ENCODE peak calls at places on chromosomes 5 and 9, in six cellular contexts. R is heart right ventricle; Z is GM23248; O is CD4-positive, alpha-beta T cell; Y is neural progenitor cell; N is pancreas. E is an unnamed sample. For H3K9me3, the result is how much of the 10 kb centered on the place peaks cover.

GRCh38 chr9:98226516-98226915 is 28.9 kb downstream of the TBC1D2 start:
- DNase-seq in R (no peak), Z (peak), O (no peak), Y (no peak), N (no peak), E (no peak)

GRCh38 chr5:136210259-136210658 is 17.3 kb upstream of the SMIM32 start:
- DNase-seq in R (no peak), Z (no peak), O (no peak), Y (no peak), N (no peak), E (no peak)

GRCh38 chr5:128962211-128962610 is 3.1 kb upstream of the SLC27A6 start:
- DNase-seq in R (no peak), Z (no peak), O (no peak), Y (no peak), N (no peak), E (no peak)

GRCh38 chr5:163244451-163244987 is 192.9 kb upstream of the CCNG1 start:
- DNase-seq in R (no peak), Z (no peak), O (no peak), Y (no peak), N (no peak), E (no peak)

GRCh38 chr9:120733190-120733589 is 18.9 kb upstream of the MEGF9 start:
- DNase-seq in R (peak), Z (peak), O (no peak), Y (no peak), N (peak), E (no peak)

GRCh38 chr9:106643211-106643930 is 219.6 kb upstream of the ZNF462 start:
- DNase-seq in R (no peak), Z (no peak), O (no peak), Y (no peak), N (no peak), E (no peak)

GRCh38 chr5:147756566-147756965 is 26.0 kb downstream of the JAKMIP2 start:
- DNase-seq in R (no peak), Z (no peak), O (no peak), Y (no peak), N (no peak), E (no peak)

GRCh38 chr5:164832545-164832944 is 1327.1 kb downstream of the MAT2B start:
- DNase-seq in R (no peak), Z (no peak), O (no peak), Y (no peak), N (no peak), E (no peak)

GRCh38 chr5:97623441-97623840 is 440.4 kb upstream of the RIOK2 start:
- DNase-seq in R (no peak), Z (no peak), O (no peak), Y (no peak), N (no peak), E (no peak)

GRCh38 chr9:92759990-92760893 is 4.4 kb downstream of the BICD2 start:
- DNase-seq in R (peak), Z (peak), O (no peak), Y (no peak), N (no peak), E (no peak)

GRCh38 chr5:23352437-23352836 is 155.0 kb upstream of the PRDM9 start:
- DNase-seq in R (no peak), Z (no peak), O (no peak), Y (peak), N (no peak), E (no peak)

GRCh38 chr5:68141494-68141893 is 74.1 kb upstream of the PIK3R1 start:
- DNase-seq in R (no peak), Z (peak), O (no peak), Y (no peak), N (no peak), E (no peak)

GRCh38 chr9:93644397-93645088 is 68.2 kb downstream of the PHF2 start:
- DNase-seq in R (no peak), Z (no peak), O (no peak), Y (no peak), N (peak), E (no peak)

GRCh38 chr5:104344809-104345512 is 782.4 kb upstream of the NUDT12 start:
- DNase-seq in R (no peak), Z (peak), O (no peak), Y (peak), N (no peak), E (no peak)

GRCh38 chr9:74940600-74940999 is 12.1 kb downstream of the C9orf40 start:
- DNase-seq in R (no peak), Z (peak), O (no peak), Y (no peak), N (no peak), E (no peak)

GRCh38 chr5:43256261-43256966 is 56.8 kb downstream of the HMGCS1 start:
- DNase-seq in R (no peak), Z (no peak), O (no peak), Y (no peak), N (no peak), E (no peak)

GRCh38 chr5:80620206-80620605 is 34.2 kb upstream of the MSH3 start:
- DNase-seq in R (no peak), Z (peak), O (no peak), Y (no peak), N (no peak), E (no peak)

GRCh38 chr9:16679327-16679821 is 191.1 kb downstream of the BNC2 start:
- DNase-seq in R (no peak), Z (peak), O (no peak), Y (no peak), N (no peak), E (no peak)

GRCh38 chr9:71816782-71817549 is 48.7 kb upstream of the CEMIP2 start:
- DNase-seq in R (no peak), Z (no peak), O (no peak), Y (peak), N (no peak), E (no peak)

GRCh38 chr5:173583384-173583783 is 33.1 kb downstream of the BOD1 start:
- DNase-seq in R (no peak), Z (no peak), O (no peak), Y (no peak), N (no peak), E (no peak)

GRCh38 chr9:90861826-90862740 is 60.5 kb downstream of the SYK start:
- DNase-seq in R (no peak), Z (no peak), O (no peak), Y (no peak), N (no peak), E (no peak)

GRCh38 chr5:173258466-173258865 is 23.5 kb upstream of the NKX2-5 start:
- DNase-seq in R (no peak), Z (no peak), O (no peak), Y (no peak), N (no peak), E (no peak)

GRCh38 chr9:7360513-7360912 is 439.1 kb downstream of the DMAC1 start:
- DNase-seq in R (no peak), Z (no peak), O (no peak), Y (peak), N (no peak), E (no peak)

GRCh38 chr5:115179959-115180709 is 10.4 kb upstream of the TRIM36 start:
- DNase-seq in R (no peak), Z (peak), O (no peak), Y (peak), N (peak), E (no peak)

GRCh38 chr9:117415584-117415937 is 704 bp upstream of the ASTN2 start:
- DNase-seq in R (no peak), Z (no peak), O (no peak), Y (peak), N (no peak), E (no peak)

DNA sequence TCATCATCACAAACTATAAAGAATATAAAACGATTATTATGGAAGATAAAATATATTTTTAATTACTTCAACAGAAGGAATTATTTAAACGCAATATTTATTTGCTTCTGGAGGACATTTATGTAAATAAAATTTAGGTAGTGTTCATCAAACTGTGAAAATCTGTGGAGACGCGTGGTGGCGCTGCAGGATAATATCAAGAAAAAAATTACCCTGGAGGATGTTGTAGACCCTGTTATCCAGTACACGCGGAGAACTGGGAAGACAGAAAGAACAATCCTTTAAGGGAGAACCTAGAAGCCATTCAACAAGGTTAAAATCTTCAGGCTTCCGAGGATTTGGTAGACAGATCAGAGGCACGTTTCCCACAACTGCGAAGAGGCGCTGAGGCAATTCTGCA is at the start of gene PCDHB12:
- DNase-seq in R (no peak), Z (peak), O (no peak), Y (peak), N (no peak), E (no peak)
- H3K9me3 ChIP-seq in R (half or more), Z (under half), O (under half), Y (under half), N (under half), E (under half)

GRCh38 chr5:141434006-141434405 is 3.7 kb downstream of the PCDHGA12 start:
- DNase-seq in R (no peak), Z (peak), O (no peak), Y (no peak), N (no peak), E (no peak)
- H3K9me3 ChIP-seq in R (half or more), Z (under half), O (under half), Y (under half), N (under half), E (under half)

GRCh38 chr9:38488156-38488698 is 64.0 kb upstream of the IGFBPL1 start:
- DNase-seq in R (no peak), Z (no peak), O (no peak), Y (no peak), N (no peak), E (no peak)
- H3K9me3 ChIP-seq in R (under half), Z (under half), O (under half), Y (under half), N (under half), E (under half)

GRCh38 chr5:5623397-5623796 is 200.9 kb downstream of the ICE1 start:
- DNase-seq in R (no peak), Z (no peak), O (no peak), Y (no peak), N (no peak), E (no peak)

GRCh38 chr5:5628866-5629265 is 206.4 kb downstream of the ICE1 start:
- DNase-seq in R (no peak), Z (no peak), O (no peak), Y (no peak), N (no peak), E (no peak)

GRCh38 chr5:5622806-5623205 is 200.3 kb downstream of the ICE1 start:
- DNase-seq in R (no peak), Z (no peak), O (no peak), Y (no peak), N (no peak), E (no peak)

GRCh38 chr5:5629579-5629978 is 207.1 kb downstream of the ICE1 start:
- DNase-seq in R (no peak), Z (peak), O (no peak), Y (no peak), N (no peak), E (no peak)

GRCh38 chr5:5626412-5626811 is 203.9 kb downstream of the ICE1 start:
- DNase-seq in R (no peak), Z (no peak), O (no peak), Y (no peak), N (no peak), E (no peak)
- H3K9me3 ChIP-seq in R (under half), Z (under half), O (under half), Y (under half), N (under half), E (under half)

GRCh38 chr9:111405701-111406100 is 75.7 kb upstream of the OR2K2 start:
- DNase-seq in R (no peak), Z (no peak), O (no peak), Y (no peak), N (no peak), E (no peak)
- H3K9me3 ChIP-seq in R (under half), Z (under half), O (under half), Y (under half), N (under half), E (under half)

GRCh38 chr9:127566351-127567001 is 45.6 kb upstream of the STXBP1 start:
- DNase-seq in R (no peak), Z (peak), O (no peak), Y (no peak), N (peak), E (no peak)

GRCh38 chr9:127567119-127567897 is 44.8 kb upstream of the STXBP1 start:
- DNase-seq in R (peak), Z (peak), O (no peak), Y (peak), N (peak), E (no peak)

GRCh38 chr9:127562841-127563523 is 49.1 kb upstream of the STXBP1 start:
- DNase-seq in R (no peak), Z (no peak), O (no peak), Y (no peak), N (no peak), E (no peak)

GRCh38 chr9:127563579-127563978 is 48.5 kb upstream of the STXBP1 start:
- DNase-seq in R (no peak), Z (no peak), O (no peak), Y (no peak), N (no peak), E (no peak)

GRCh38 chr9:127565231-127565630 is 46.8 kb upstream of the STXBP1 start:
- DNase-seq in R (no peak), Z (no peak), O (no peak), Y (no peak), N (no peak), E (no peak)
- H3K9me3 ChIP-seq in R (under half), Z (under half), O (under half), Y (under half), N (under half), E (under half)

GRCh38 chr9:137354153-137354844 is 52.2 kb upstream of the NRARP start:
- DNase-seq in R (no peak), Z (no peak), O (no peak), Y (no peak), N (no peak), E (no peak)
- H3K9me3 ChIP-seq in R (under half), Z (under half), O (under half), Y (under half), N (under half), E (under half)

GRCh38 chr5:3303777-3304176 is 291.9 kb upstream of the IRX1 start:
- DNase-seq in R (no peak), Z (peak), O (no peak), Y (no peak), N (no peak), E (no peak)
- H3K9me3 ChIP-seq in R (under half), Z (under half), O (under half), Y (under half), N (under half), E (under half)